ENCODE peak calls at places on chromosome 9, in ten cellular contexts. H is IMR-90; T is epithelial cell of esophagus; X is astrocyte of the hippocampus; N is stimulated activated CD4-positive, alpha-beta T cell treated with anti-CD3 and anti-CD28 coated beads, Interleukin-4, amount 100 ng/mL, for 4 hours; V is SIG-M5; Y is HT1080; G is T-helper 9 cell; Z is stimulated activated CD8-positive, alpha-beta memory T cell treated with anti-CD3 and anti-CD28 coated beads, Interleukin-7, amount 100 ng/mL, for 1 hour; W is GDM1. S is an unnamed sample.
A peak's percentile ranks its signal among the peaks of the same experiment; 100 is the strongest.

GRCh38 chr9:124126571-124127289 is 115.2 kb downstream of the LHX2 start:
- DNase-seq in V (no peak), Y (peak; percentile 60), W (peak; percentile 40), T (peak; percentile 78), X (peak; percentile 86), G (peak; percentile 74), H (peak; percentile 65), N (peak; percentile 53), Z (peak; percentile 65), S (peak; percentile 54)

GRCh38 chr9:70049672-70050271 is 6.1 kb downstream of the MAMDC2 start:
- DNase-seq in T (no peak), W (no peak), V (no peak), H (peak; percentile 55), G (no peak), Y (no peak), N (no peak), Z (no peak), X (peak; percentile 31), S (no peak)

GRCh38 chr9:137494104-137494544 is 35.0 kb upstream of the NSMF start:
- DNase-seq in Z (no peak), X (no peak), T (no peak), Y (peak; percentile 53), W (no peak), G (no peak), N (no peak), H (no peak), V (no peak), S (no peak)

GRCh38 chr9:113290052-113290607 is 13.0 kb downstream of the RNF183 start:
- DNase-seq in N (no peak), T (no peak), H (peak; percentile 44), Z (no peak), G (no peak), V (no peak), W (no peak), Y (no peak), X (no peak), S (no peak)

GRCh38 chr9:69785757-69786156 is 25.9 kb upstream of the PTAR1 start:
- DNase-seq in H (peak; percentile 78), X (peak; percentile 61), W (no peak), N (no peak), Z (no peak), Y (peak; percentile 58), T (peak; percentile 36), G (no peak), V (no peak), S (peak; percentile 16)

GRCh38 chr9:100690438-100690837 is 112.6 kb downstream of the CAVIN4 start:
- DNase-seq in H (no peak), Z (no peak), G (no peak), X (no peak), T (no peak), V (no peak), W (no peak), Y (peak; percentile 56), N (no peak), S (no peak)

GRCh38 chr9:73125651-73126050 is 26.0 kb upstream of the ANXA1 start:
- DNase-seq in Y (peak; percentile 65), H (peak; percentile 70), W (no peak), T (peak; percentile 93), G (no peak), V (no peak), N (no peak), Z (no peak), X (no peak), S (peak; percentile 81)

GRCh38 chr9:86741311-86742215 is 205.7 kb downstream of the GAS1 start:
- DNase-seq in Z (no peak), X (peak; percentile 71), V (no peak), H (peak; percentile 68), W (no peak), Y (peak; percentile 93), T (peak; percentile 98), G (no peak), N (no peak), S (peak; percentile 97)

GRCh38 chr9:127825319-127826051 is 22.8 kb downstream of the FPGS start:
- DNase-seq in N (no peak), Z (no peak), X (peak; percentile 49), Y (no peak), W (no peak), H (no peak), V (no peak), T (no peak), G (no peak), S (no peak)

GRCh38 chr9:38035873-38036272 is 33.2 kb downstream of the SHB start:
- DNase-seq in X (no peak), H (peak; percentile 90), Z (no peak), W (no peak), N (no peak), V (no peak), Y (peak; percentile 91), G (no peak), T (peak; percentile 80), S (peak; percentile 71)

GRCh38 chr9:86034863-86035734 is 64.3 kb downstream of the GOLM1 start:
- DNase-seq in T (peak; percentile 60), V (no peak), H (peak; percentile 40), Y (peak; percentile 50), G (no peak), X (peak; percentile 60), W (no peak), N (no peak), Z (no peak), S (peak; percentile 11)

GRCh38 chr9:6625363-6625762 is 20.2 kb downstream of the GLDC start:
- DNase-seq in G (no peak), Z (no peak), V (no peak), Y (no peak), T (no peak), N (no peak), X (no peak), W (no peak), H (no peak), S (no peak)

GRCh38 chr9:95193067-95193466 is 124.4 kb downstream of the FANCC start:
- DNase-seq in Z (no peak), T (no peak), N (no peak), H (no peak), X (no peak), G (no peak), W (no peak), Y (no peak), V (no peak), S (no peak)

GRCh38 chr9:115198018-115198417 is 80.1 kb upstream of the TNC start:
- DNase-seq in G (no peak), T (peak; percentile 76), Y (peak; percentile 79), V (no peak), H (peak; percentile 79), W (no peak), N (no peak), X (peak; percentile 46), Z (no peak), S (peak; percentile 72)

GRCh38 chr9:105994970-105995369 is 300.6 kb downstream of the TMEM38B start:
- DNase-seq in N (no peak), T (peak; percentile 81), X (peak; percentile 35), V (no peak), G (no peak), H (no peak), Z (no peak), Y (peak; percentile 83), W (no peak), S (peak; percentile 66)

GRCh38 chr9:127144670-127145458 is 22.4 kb upstream of the ANGPTL2 start:
- DNase-seq in W (no peak), X (no peak), Y (no peak), T (no peak), G (no peak), Z (no peak), V (no peak), H (no peak), N (no peak), S (no peak)

GRCh38 chr9:119157196-119157595 is 212.0 kb downstream of the BRINP1 start:
- DNase-seq in Z (no peak), N (no peak), Y (no peak), G (no peak), W (no peak), X (peak; percentile 27), H (no peak), V (no peak), T (no peak), S (no peak)

GRCh38 chr9:126337690-126338426 is 11.2 kb downstream of the MVB12B start:
- DNase-seq in H (no peak), Z (no peak), W (no peak), N (no peak), Y (no peak), G (no peak), V (no peak), X (no peak), T (no peak), S (no peak)